ENCODE peak calls at places on chromosomes 13 and 19, in five cellular contexts. C is neural progenitor cell, F is HCT116, D is MM.1S, S is SK-N-SH. R is an unnamed sample.

GRCh38 chr13:28830580-28830979 is 10.4 kb downstream of the MTUS2 start:
- DNase-seq in F (no peak), S (no peak), C (no peak), D (no peak), R (no peak)

GRCh38 chr19:39590265-39590664 is 12.1 kb upstream of the LGALS13 start:
- DNase-seq in S (no peak), C (peak), D (peak), F (no peak), R (no peak)

GRCh38 chr13:25778302-25778701 is 273.5 kb downstream of the SHISA2 start:
- DNase-seq in S (no peak), F (no peak), D (peak), C (no peak), R (no peak)

GRCh38 chr13:52851153-52851962 is 2.9 kb upstream of the PCDH8 start:
- DNase-seq in S (peak), F (no peak), D (peak), C (peak), R (peak)

GRCh38 chr19:12331211-12331941 is 2.1 kb downstream of the ZNF563 start:
- DNase-seq in S (no peak), D (no peak), F (no peak), C (peak), R (no peak)

GRCh38 chr19:51448011-51448744 is 10.1 kb downstream of the SIGLEC8 start:
- DNase-seq in F (no peak), S (no peak), D (no peak), C (no peak), R (no peak)

GRCh38 chr19:47542030-47542475 is 27.2 kb upstream of the NAPA start:
- DNase-seq in F (no peak), D (no peak), C (no peak), S (peak), R (no peak)

GRCh38 chr13:100340865-100341264 is 247.7 kb downstream of the GGACT start:
- DNase-seq in D (peak), S (no peak), F (no peak), C (no peak), R (no peak)

DNA sequence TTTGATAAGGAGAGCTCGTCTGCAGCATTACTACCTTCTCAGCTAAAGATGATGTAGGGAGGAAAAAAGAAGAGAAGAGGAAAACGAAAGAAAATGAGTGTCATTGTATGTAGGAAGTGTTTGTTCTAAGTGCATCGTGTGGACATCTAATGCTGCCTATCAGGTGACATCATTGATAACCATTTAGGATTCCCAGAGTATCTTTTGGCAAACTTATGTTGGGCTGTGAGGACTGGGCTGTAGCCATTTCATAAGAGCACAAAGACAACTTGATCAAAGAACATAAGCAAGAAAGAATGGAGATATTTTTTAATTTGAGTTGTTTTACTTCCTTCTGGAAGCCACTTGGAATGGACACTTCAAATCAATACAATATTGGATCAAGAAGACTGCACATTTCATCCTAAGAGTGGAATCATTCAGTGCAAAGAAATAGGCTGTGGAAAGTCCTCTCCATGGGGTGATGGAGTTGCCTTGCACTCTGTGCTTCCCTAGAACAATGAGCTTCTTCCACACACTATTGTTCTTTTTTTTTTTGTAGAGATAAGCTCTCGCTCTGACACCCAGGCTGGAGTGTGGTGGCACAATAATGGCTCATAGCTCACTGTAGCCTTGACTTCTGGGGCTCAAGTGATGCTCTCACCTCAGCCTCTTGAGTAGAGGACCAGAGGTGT is 52.4 kb upstream of the UBL3 start:
- DNase-seq in D (no peak), F (no peak), S (no peak), C (no peak), R (no peak)
- H3K4me3 ChIP-seq in D (peak), F (no peak), S (no peak), C (no peak), R (no peak)

DNA sequence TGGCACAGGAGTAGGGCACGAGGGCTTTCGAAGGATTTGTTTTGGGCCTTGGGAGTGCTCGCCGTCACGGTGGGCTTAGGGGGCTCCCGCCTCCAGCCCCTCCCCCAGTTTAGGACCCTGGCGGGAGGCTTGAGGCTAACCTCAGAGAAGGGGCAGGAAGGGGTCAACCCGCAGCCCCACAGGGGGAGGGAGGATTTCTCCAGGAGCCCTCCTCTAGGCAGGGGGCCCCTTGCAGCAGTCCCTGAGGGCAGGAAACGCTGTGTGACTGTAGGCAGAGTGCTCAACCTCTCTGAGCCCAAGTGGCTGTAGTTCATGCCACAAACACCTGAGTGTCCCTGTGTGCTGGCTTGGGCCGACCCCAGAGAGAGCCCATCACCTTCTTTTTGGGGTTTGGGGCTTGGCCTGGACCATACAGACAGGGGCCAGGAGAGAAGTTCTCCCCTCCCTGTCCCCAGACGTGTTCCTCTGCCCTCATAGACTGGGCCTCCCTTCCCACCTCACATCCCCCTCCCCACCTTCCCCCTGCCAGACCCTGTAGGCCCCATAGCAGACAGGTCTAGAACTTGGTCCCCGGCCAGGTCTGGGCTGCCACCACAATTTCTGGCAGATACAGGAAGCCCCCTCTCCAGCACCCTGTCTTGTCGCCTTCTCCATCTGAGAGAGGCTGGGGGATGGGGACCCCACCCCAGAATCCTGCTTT is 8.1 kb downstream of the ISYNA1 start:
- DNase-seq in F (no peak), C (no peak), D (no peak), S (no peak), R (no peak)
- H3K9ac ChIP-seq in F (no peak), C (no peak), D (peak), S (peak), R (no peak)

GRCh38 chr13:91331047-91331915 is 16.2 kb upstream of the MIR17HG start:
- DNase-seq in S (no peak), C (no peak), F (no peak), D (peak), R (no peak)
- H3K4me3 ChIP-seq in S (no peak), C (no peak), F (no peak), D (peak), R (no peak)

DNA sequence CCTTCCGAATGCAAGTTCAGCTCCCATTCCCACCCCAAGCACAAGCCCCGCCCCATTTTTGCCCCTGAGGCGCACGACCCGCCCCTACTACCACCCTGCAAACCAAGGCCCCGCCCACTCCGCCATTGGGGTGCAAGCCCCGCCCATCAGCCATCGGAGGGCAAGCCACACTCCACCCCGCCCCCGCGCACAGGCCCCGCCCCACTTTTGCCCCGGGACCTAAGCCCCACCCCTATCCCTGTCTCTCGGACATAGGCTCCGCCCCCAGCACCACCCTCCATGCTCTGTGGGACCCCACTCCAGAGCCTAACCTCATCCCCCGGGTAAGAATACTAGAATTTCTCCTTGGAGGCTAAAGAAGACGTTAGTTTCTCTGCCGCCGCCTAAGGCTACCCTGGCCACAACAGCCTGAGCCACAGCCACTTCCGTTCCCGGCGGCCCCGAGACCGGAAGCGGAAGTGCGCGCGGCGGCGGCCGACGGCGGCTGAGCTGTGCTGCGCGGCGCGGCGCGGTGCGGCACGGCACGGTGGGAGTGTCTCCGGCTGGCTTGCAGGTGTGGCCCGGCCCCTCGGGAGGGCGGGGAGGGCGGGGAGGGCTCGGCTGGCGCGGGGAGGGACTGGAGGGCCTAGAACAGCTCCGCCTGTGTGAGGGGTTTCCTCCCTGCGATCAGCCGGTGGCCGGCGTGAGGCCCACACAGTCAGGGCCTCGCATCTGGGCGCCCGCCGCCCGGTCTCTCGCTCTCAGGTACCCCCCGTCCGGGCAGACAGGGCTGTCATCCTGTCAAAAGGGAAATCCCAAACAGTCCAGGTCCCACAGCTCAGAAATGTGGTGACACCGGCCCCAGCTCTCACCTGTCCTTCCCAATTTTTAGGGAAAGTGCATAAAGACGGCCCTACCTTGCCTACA is at the start of gene ZNF333:
- DNase-seq in C (peak), S (peak), F (peak), D (peak), R (peak)
- H3K9ac ChIP-seq in C (peak), S (peak), F (peak), D (peak), R (peak)

GRCh38 chr19:33301900-33302174 is 497 bp downstream of the CEBPA start:
- DNase-seq in S (no peak), C (peak), D (no peak), F (no peak), R (no peak)

GRCh38 chr19:33300016-33300981 is 2.0 kb downstream of the CEBPA start:
- DNase-seq in C (no peak), D (no peak), S (peak), F (no peak), R (no peak)

GRCh38 chr19:33302175-33302973 is at the start of gene CEBPA:
- DNase-seq in C (peak), F (peak), S (peak), D (peak), R (peak)

GRCh38 chr19:33302974-33303790 is 848 bp upstream of the CEBPA start:
- DNase-seq in D (no peak), F (no peak), C (peak), S (peak), R (no peak)

GRCh38 chr19:33301011-33301899 is 1.1 kb downstream of the CEBPA start:
- DNase-seq in C (peak), S (peak), D (no peak), F (no peak), R (no peak)
- H3K4me3 ChIP-seq in C (peak), S (peak), D (no peak), F (peak), R (peak)

GRCh38 chr19:6739884-6740588 is 556 bp downstream of the TRIP10 start:
- DNase-seq in S (peak), C (peak), F (no peak), D (peak), R (no peak)
- H3K9ac ChIP-seq in S (peak), C (no peak), F (peak), D (peak), R (peak)

GRCh38 chr19:10010247-10010691 is at the start of gene COL5A3:
- DNase-seq in F (no peak), D (no peak), S (peak), C (peak), R (peak)
- H3K4me3 ChIP-seq in F (peak), D (no peak), S (no peak), C (peak), R (peak)

GRCh38 chr13:24456396-24456795 is 56.2 kb downstream of the PARP4 start:
- DNase-seq in C (no peak), D (no peak), S (no peak), F (no peak), R (no peak)

GRCh38 chr13:24463078-24463477 is 49.5 kb downstream of the PARP4 start:
- DNase-seq in F (no peak), C (no peak), S (no peak), D (no peak), R (no peak)

GRCh38 chr13:24460256-24460655 is 52.3 kb downstream of the PARP4 start:
- DNase-seq in C (no peak), D (no peak), F (no peak), S (no peak), R (no peak)

GRCh38 chr13:24458736-24459135 is 53.8 kb downstream of the PARP4 start:
- DNase-seq in F (no peak), S (no peak), C (no peak), D (no peak), R (no peak)

GRCh38 chr13:24459234-24459633 is 53.3 kb downstream of the PARP4 start:
- DNase-seq in C (no peak), S (no peak), D (peak), F (no peak), R (no peak)
- H3K9ac ChIP-seq in C (no peak), S (no peak), D (no peak), F (no peak), R (no peak)

GRCh38 chr13:30337061-30337601 is 29.8 kb upstream of the KATNAL1 start:
- DNase-seq in F (no peak), D (no peak), S (no peak), C (no peak), R (no peak)

GRCh38 chr13:30332516-30333165 is 25.3 kb upstream of the KATNAL1 start:
- DNase-seq in S (no peak), D (no peak), C (no peak), F (no peak), R (no peak)

GRCh38 chr13:30334663-30335386 is 27.5 kb upstream of the KATNAL1 start:
- DNase-seq in S (peak), C (peak), D (no peak), F (peak), R (peak)

GRCh38 chr13:30331331-30331771 is 24.0 kb upstream of the KATNAL1 start:
- DNase-seq in D (no peak), F (no peak), C (no peak), S (no peak), R (no peak)

GRCh38 chr13:30333601-30334000 is 26.2 kb upstream of the KATNAL1 start:
- DNase-seq in C (no peak), D (no peak), S (no peak), F (no peak), R (no peak)
- H3K4me3 ChIP-seq in C (no peak), D (no peak), S (no peak), F (no peak), R (no peak)

R was measured in colonic mucosa.